ENCODE peak calls at places on chromosomes 13 and 19, in seven cellular contexts. N is neuronal stem cell, J is lung, W is left ventricle myocardium inferior, I is heart left ventricle, X is thoracic aorta, F is GM23338. U is an unnamed sample.
A peak's percentile ranks its signal among the peaks of the same experiment; 100 is the strongest.

GRCh38 chr19:46107371-46107770 is 17.1 kb downstream of the IGFL3 start:
- DNase-seq in N (no peak), J (no peak), W (no peak), I (no peak), X (no peak), F (no peak), U (no peak)

GRCh38 chr13:66546534-66547379 is 683.4 kb downstream of the PCDH9 start:
- DNase-seq in N (no peak), J (no peak), W (no peak), I (no peak), X (no peak), F (no peak), U (no peak)

GRCh38 chr13:33280923-33281322 is 4.6 kb downstream of the STARD13 start:
- DNase-seq in N (no peak), J (no peak), W (no peak), I (no peak), X (no peak), F (no peak), U (no peak)

GRCh38 chr13:114318624-114319023 is 4.3 kb downstream of the CHAMP1 start:
- DNase-seq in N (no peak), J (no peak), W (no peak), I (no peak), X (no peak), F (no peak), U (no peak)

GRCh38 chr19:13842294-13843103 is 34.4 kb upstream of the NANOS3 start:
- DNase-seq in N (no peak), J (peak; percentile 84), W (peak; percentile 91), I (peak; percentile 93), X (peak; percentile 70), F (no peak), U (peak; percentile 49)

GRCh38 chr19:18543814-18544475 is 572 bp upstream of the FKBP8 start:
- DNase-seq in N (peak; percentile 30), J (peak; percentile 66), W (no peak), I (peak; percentile 54), X (no peak), F (peak; percentile 90), U (peak; percentile 62)

GRCh38 chr19:12953456-12954149 is 3.4 kb downstream of the GADD45GIP1 start:
- DNase-seq in N (no peak), J (no peak), W (no peak), I (no peak), X (no peak), F (no peak), U (no peak)

GRCh38 chr13:112767506-112768471 is 78.0 kb downstream of the ATP11A start:
- DNase-seq in N (no peak), J (peak; percentile 63), W (peak; percentile 51), I (peak; percentile 73), X (no peak), F (no peak), U (no peak)

GRCh38 chr13:47598340-47598911 is 402.6 kb downstream of the SUCLA2 start:
- DNase-seq in N (no peak), J (no peak), W (no peak), I (no peak), X (no peak), F (peak; percentile 7), U (no peak)

GRCh38 chr19:7840629-7841028 is 10.6 kb downstream of the EVI5L start:
- DNase-seq in N (no peak), J (no peak), W (no peak), I (no peak), X (no peak), F (no peak), U (no peak)

GRCh38 chr19:46860846-46861690 is at the start of gene ARHGAP35:
- DNase-seq in N (no peak), J (no peak), W (no peak), I (peak; percentile 37), X (no peak), F (peak; percentile 75), U (peak; percentile 77)

GRCh38 chr13:52968074-52968700 is 60.4 kb upstream of the OLFM4 start:
- DNase-seq in N (peak; percentile 70), J (peak; percentile 75), W (peak; percentile 60), I (peak; percentile 76), X (no peak), F (peak; percentile 98), U (peak; percentile 71)

GRCh38 chr13:57353831-57354230 is 186.8 kb downstream of the PRR20E start:
- DNase-seq in N (no peak), J (no peak), W (no peak), I (no peak), X (no peak), F (no peak), U (no peak)

DNA sequence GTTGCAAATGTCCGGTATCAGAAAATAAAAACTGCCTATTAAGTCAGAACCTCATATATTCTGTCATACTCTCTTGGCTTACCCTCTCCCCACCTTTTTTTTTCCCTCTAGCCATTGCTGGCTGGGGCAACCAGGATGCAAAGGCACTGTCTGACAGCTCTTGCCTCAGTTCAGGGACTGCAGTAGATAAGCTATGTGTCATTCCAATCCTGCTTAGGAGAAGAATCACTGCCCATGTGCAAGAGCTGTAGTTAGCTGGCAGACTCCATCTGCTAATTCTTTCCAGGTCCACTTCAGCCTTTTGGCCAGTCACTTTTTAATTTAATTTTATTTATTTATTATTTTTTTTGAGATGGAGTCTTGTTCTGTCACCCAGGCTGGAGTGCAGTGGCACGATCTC is 895.6 kb upstream of the SLC10A2 start:
- DNase-seq in N (no peak), J (no peak), W (no peak), I (no peak), X (no peak), F (no peak), U (no peak)
- H3K4me1 ChIP-seq in N (no peaks in the 10 kb centered on the region), J (no peaks in the 10 kb centered on the region), W (peaks cover 5% of the 10 kb centered on the region), I (no peaks in the 10 kb centered on the region), X (no peaks in the 10 kb centered on the region), F (no peaks in the 10 kb centered on the region), U (no peaks in the 10 kb centered on the region)

GRCh38 chr19:4055209-4055552 is 11.5 kb downstream of the ZBTB7A start:
- DNase-seq in N (no peak), J (no peak), W (no peak), I (no peak), X (no peak), F (no peak), U (no peak)

GRCh38 chr19:4053423-4054324 is 13.0 kb downstream of the ZBTB7A start:
- DNase-seq in N (no peak), J (no peak), W (no peak), I (no peak), X (no peak), F (no peak), U (no peak)

GRCh38 chr19:4052114-4052992 is 14.3 kb downstream of the ZBTB7A start:
- DNase-seq in N (no peak), J (no peak), W (no peak), I (peak; percentile 62), X (no peak), F (no peak), U (no peak)

GRCh38 chr19:4052993-4053422 is 13.7 kb downstream of the ZBTB7A start:
- DNase-seq in N (no peak), J (no peak), W (no peak), I (no peak), X (no peak), F (no peak), U (no peak)

DNA sequence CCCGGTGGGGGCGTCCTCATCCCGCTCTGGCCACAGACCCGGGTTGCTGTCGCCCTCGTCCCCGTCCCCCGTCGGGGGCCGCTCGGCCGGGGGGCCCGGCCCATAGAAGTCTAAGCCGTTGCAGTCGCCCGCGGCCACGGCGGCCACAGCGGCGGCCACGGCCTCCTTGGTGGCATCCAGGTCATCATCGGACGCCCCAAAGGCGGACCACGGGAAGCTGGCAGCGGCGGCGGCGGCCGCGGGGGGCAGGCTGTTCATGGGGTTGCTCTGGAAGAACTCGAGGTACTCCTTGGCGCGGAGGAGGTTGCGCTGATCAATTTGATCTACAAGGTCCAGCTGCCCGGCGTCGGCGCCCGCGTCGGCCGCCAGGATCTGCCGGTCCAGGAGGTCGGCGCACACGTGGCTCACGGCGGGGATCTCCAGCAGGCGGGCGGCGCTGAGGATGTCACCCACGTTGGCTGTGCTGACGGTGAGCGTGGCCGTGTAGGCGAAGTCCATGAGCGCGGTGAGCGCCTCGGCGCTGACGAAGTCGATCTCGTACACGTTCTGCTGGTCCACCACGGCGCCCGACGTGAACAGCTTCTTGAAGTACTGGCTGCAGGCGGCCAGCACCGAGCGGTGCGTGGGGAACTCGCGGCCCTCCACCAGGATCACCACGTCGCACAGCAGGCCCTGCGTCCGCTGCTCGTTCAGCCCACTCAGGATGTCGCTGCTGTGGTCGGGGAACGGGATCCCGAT is 12.1 kb downstream of the ZBTB7A start:
- DNase-seq in N (no peak), J (no peak), W (no peak), I (no peak), X (no peak), F (peak; percentile 1), U (no peak)
- H3K4me1 ChIP-seq in N (peaks cover 13% of the 10 kb centered on the region), J (peaks cover 27% of the 10 kb centered on the region), W (peaks cover 62% of the 10 kb centered on the region), I (peaks cover 6% of the 10 kb centered on the region), X (peaks cover 39% of the 10 kb centered on the region), F (no peaks in the 10 kb centered on the region), U (no peaks in the 10 kb centered on the region)

DNA sequence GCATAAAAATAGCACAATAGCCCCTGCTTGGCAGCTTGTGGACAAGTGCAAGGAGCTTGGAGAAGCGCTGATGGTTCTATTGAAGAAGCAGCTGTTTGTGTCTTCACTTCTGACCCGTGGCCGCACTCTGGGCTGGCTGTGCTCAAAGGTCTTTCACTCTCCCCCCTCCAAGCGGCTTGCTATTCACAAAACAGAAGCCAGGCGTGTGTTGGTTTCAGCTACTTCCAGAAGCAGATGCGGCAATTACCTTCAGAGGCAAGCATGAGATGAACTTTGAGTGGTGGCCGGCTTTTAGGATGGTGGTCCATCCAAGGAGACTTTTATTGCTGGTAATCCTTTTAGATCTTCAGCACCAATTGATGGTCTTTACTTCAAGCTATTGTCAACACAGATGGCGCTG is 188.5 kb upstream of the ARGLU1 start:
- DNase-seq in N (peak; percentile 55), J (no peak), W (no peak), I (peak; percentile 54), X (no peak), F (no peak), U (peak; percentile 32)
- H3K4me1 ChIP-seq in N (peaks cover 10% of the 10 kb centered on the region), J (peaks cover 3% of the 10 kb centered on the region), W (peaks cover 39% of the 10 kb centered on the region), I (no peaks in the 10 kb centered on the region), X (no peaks in the 10 kb centered on the region), F (peaks cover 8% of the 10 kb centered on the region), U (no peaks in the 10 kb centered on the region)

GRCh38 chr13:71632721-71633120 is 234.3 kb downstream of the DACH1 start:
- DNase-seq in N (no peak), J (no peak), W (no peak), I (no peak), X (no peak), F (no peak), U (no peak)

GRCh38 chr13:71625183-71625582 is 241.8 kb downstream of the DACH1 start:
- DNase-seq in N (no peak), J (no peak), W (no peak), I (no peak), X (no peak), F (no peak), U (no peak)

GRCh38 chr13:71625694-71626093 is 241.3 kb downstream of the DACH1 start:
- DNase-seq in N (no peak), J (no peak), W (no peak), I (no peak), X (no peak), F (no peak), U (no peak)

GRCh38 chr13:71626396-71626795 is 240.6 kb downstream of the DACH1 start:
- DNase-seq in N (no peak), J (no peak), W (no peak), I (no peak), X (no peak), F (no peak), U (no peak)

DNA sequence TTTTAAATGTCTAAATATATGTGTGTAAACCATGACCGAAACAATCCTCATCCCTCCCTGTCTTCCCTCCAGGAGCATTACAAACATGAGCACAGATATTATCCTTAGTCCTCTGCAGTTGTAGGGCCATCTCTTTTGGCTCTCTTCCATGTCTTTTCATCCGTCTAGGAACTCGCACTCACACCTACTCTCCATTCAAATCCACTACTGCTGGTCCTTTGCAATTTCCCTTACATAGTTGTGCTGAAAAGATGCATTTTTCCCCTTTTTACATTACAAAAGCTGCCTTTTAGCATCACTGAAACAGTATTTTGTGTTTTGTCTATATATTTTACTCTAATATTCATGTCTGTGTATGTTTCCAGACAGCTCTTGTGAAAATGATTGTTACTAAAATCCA is 237.8 kb downstream of the DACH1 start:
- DNase-seq in N (no peak), J (no peak), W (no peak), I (no peak), X (no peak), F (peak; percentile 17), U (peak; percentile 67)
- H3K4me1 ChIP-seq in N (peaks cover 3% of the 10 kb centered on the region), J (peaks cover 4% of the 10 kb centered on the region), W (peaks cover 38% of the 10 kb centered on the region), I (no peaks in the 10 kb centered on the region), X (no peaks in the 10 kb centered on the region), F (peaks cover 16% of the 10 kb centered on the region), U (peaks cover 42% of the 10 kb centered on the region)

U was measured in HAP-1.